ENCODE peak calls at places on chromosomes 6 and 20, in eight cellular contexts. H, N, O, X, E, I, L and A are unnamed samples. For H3K4me1, the result is how much of the 10 kb centered on the place peaks cover.

GRCh38 chr6:26322645-26323482 is 42.1 kb upstream of the BTN3A2 start:
- DNase-seq in L (peak), O (peak), H (no peak), N (no peak), I (no peak), E (no peak), X (no peak), A (peak)

GRCh38 chr20:52805892-52806291 is 166.3 kb upstream of the TSHZ2 start:
- DNase-seq in I (no peak), L (no peak), E (no peak), O (no peak), X (no peak), N (no peak), H (no peak), A (no peak)

GRCh38 chr20:5584678-5585077 is 165.5 kb upstream of the SHLD1 start:
- DNase-seq in E (no peak), O (no peak), I (no peak), X (no peak), L (no peak), N (no peak), H (no peak), A (no peak)

GRCh38 chr6:82145926-82146452 is 101.6 kb downstream of the IBTK start:
- DNase-seq in X (no peak), L (no peak), N (no peak), O (no peak), E (no peak), H (no peak), I (no peak), A (no peak)

GRCh38 chr6:24680582-24680981 is 13.7 kb downstream of the ACOT13 start:
- DNase-seq in N (no peak), I (no peak), O (no peak), L (no peak), X (no peak), H (no peak), E (no peak), A (no peak)

GRCh38 chr6:147322299-147323162 is 118.3 kb downstream of the STXBP5 start:
- DNase-seq in E (no peak), N (no peak), L (no peak), X (no peak), H (no peak), I (no peak), O (no peak), A (no peak)

GRCh38 chr20:32067234-32067821 is 15.3 kb downstream of the HCK start:
- DNase-seq in E (no peak), H (no peak), O (no peak), L (no peak), I (no peak), X (no peak), N (no peak), A (no peak)

GRCh38 chr6:24858154-24858801 is 59.6 kb upstream of the ARMH2 start:
- DNase-seq in I (no peak), L (no peak), X (no peak), E (no peak), H (no peak), O (no peak), N (no peak), A (no peak)

GRCh38 chr6:46042355-46042999 is 26.8 kb upstream of the CLIC5 start:
- DNase-seq in O (peak), I (no peak), N (no peak), X (no peak), E (no peak), H (peak), L (no peak), A (no peak)

GRCh38 chr20:51801220-51801991 is 915 bp downstream of the SALL4 start:
- DNase-seq in L (no peak), O (peak), N (no peak), I (no peak), E (no peak), X (no peak), H (no peak), A (no peak)

GRCh38 chr20:51800132-51800721 is 2.1 kb downstream of the SALL4 start:
- DNase-seq in L (peak), O (peak), N (peak), E (peak), X (peak), H (peak), I (peak), A (peak)

GRCh38 chr20:51799586-51799985 is 2.7 kb downstream of the SALL4 start:
- DNase-seq in N (no peak), E (no peak), I (no peak), L (no peak), H (no peak), O (peak), X (no peak), A (no peak)

GRCh38 chr20:51802170-51802745 is at the start of gene SALL4:
- DNase-seq in I (peak), E (no peak), N (no peak), X (no peak), L (peak), O (peak), H (no peak), A (no peak)

DNA sequence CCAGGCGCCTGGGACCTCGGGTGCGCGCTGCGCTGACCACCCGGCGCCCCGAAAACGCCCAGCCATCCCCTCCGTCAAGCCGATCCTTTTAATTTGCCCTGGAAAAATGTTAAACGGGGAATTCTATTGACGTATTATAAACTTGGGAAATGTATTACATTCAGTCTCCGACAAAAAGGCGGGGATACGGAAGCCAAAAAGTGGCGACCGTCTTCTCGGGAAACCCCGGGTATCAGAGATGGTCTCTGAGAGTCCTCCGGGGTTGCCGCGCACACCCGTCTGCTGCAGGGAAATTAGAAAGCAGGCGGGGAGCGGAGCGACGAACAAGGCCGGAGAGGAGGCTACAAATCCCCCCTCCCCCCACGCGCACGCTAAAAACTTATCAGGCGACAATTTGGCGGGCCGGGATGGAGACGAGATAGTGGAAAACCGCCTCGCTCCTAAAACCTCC is 1.5 kb downstream of the SALL4 start:
- DNase-seq in N (no peak), E (no peak), L (peak), O (peak), H (no peak), X (no peak), I (no peak), A (no peak)
- H3K4me3 ChIP-seq in N (no peak), E (peak), L (peak), O (peak), H (peak), X (peak), I (peak), A (peak)

GRCh38 chr6:35040398-35040797 is 100.7 kb downstream of the TCP11 start:
- DNase-seq in H (no peak), I (no peak), E (no peak), O (no peak), X (no peak), L (no peak), N (no peak), A (no peak)

GRCh38 chr6:35042451-35042850 is 98.7 kb downstream of the TCP11 start:
- DNase-seq in X (no peak), I (no peak), L (no peak), N (no peak), H (no peak), E (no peak), O (no peak), A (no peak)

GRCh38 chr6:35043381-35043780 is 97.8 kb downstream of the TCP11 start:
- DNase-seq in H (no peak), L (no peak), X (no peak), O (no peak), I (no peak), N (no peak), E (no peak), A (no peak)

GRCh38 chr6:35041086-35041855 is 99.9 kb downstream of the TCP11 start:
- DNase-seq in L (no peak), H (no peak), I (no peak), X (no peak), N (no peak), O (no peak), E (no peak), A (no peak)

GRCh38 chr6:35042041-35042440 is 99.1 kb downstream of the TCP11 start:
- DNase-seq in L (no peak), N (no peak), O (no peak), X (no peak), E (no peak), I (no peak), H (no peak), A (no peak)
- H3K4me1 ChIP-seq in L (under half), N (under half), O (half or more), X (under half), E (half or more), I (under half), H (half or more), A (under half)

DNA sequence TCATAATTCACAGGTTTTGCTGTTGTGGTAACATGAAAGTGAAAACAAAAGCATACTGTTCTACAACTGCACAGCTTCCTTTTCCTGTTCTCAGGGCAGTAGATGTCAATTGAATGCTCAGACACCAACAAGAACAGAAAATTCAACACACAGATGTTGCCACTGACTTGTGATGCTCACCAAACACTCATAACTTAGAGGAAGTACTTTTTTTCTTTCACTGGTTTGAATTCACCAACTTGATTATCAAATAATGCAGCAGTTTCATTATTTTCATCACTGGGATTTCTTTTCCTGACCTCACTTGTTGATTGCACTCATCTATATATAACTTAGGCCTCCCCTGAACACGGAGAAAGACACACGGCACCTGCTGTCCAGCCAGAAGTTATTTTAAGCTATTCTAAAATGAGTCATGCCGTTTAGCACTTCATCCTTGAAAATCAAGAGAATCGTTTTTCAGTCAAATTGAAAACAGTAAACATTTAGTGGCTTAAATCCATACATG is 957 bp downstream of the TXLNB start:
- DNase-seq in L (no peak), I (no peak), N (no peak), X (no peak), E (peak), H (no peak), O (no peak), A (no peak)
- H3K4me3 ChIP-seq in L (no peak), I (no peak), N (peak), X (no peak), E (peak), H (peak), O (no peak), A (peak)

GRCh38 chr6:112233864-112234263 is 20.5 kb downstream of the LAMA4 start:
- DNase-seq in I (no peak), O (no peak), N (no peak), H (no peak), E (peak), L (no peak), X (no peak), A (no peak)

GRCh38 chr6:112235956-112236355 is 18.4 kb downstream of the LAMA4 start:
- DNase-seq in N (no peak), E (peak), L (no peak), H (no peak), O (no peak), I (no peak), X (no peak), A (no peak)

GRCh38 chr6:112237644-112238043 is 16.7 kb downstream of the LAMA4 start:
- DNase-seq in L (peak), X (peak), H (peak), E (peak), O (no peak), N (no peak), I (no peak), A (peak)

GRCh38 chr6:112234596-112234995 is 19.8 kb downstream of the LAMA4 start:
- DNase-seq in I (no peak), L (no peak), X (no peak), H (no peak), N (no peak), E (no peak), O (no peak), A (no peak)

GRCh38 chr6:112237066-112237465 is 17.3 kb downstream of the LAMA4 start:
- DNase-seq in I (no peak), E (no peak), X (no peak), H (no peak), L (no peak), O (no peak), N (no peak), A (no peak)
- H3K4me1 ChIP-seq in I (under half), E (under half), X (under half), H (half or more), L (under half), O (under half), N (under half), A (under half)

GRCh38 chr20:51419646-51420045 is 122.9 kb downstream of the NFATC2 start:
- DNase-seq in N (no peak), E (no peak), X (no peak), O (no peak), H (no peak), L (no peak), I (no peak), A (no peak)

GRCh38 chr20:51420805-51421204 is 121.7 kb downstream of the NFATC2 start:
- DNase-seq in E (no peak), I (no peak), N (no peak), O (no peak), L (no peak), X (no peak), H (no peak), A (no peak)

GRCh38 chr20:51417745-51418529 is 124.6 kb downstream of the NFATC2 start:
- DNase-seq in I (no peak), O (peak), H (no peak), L (no peak), N (no peak), E (no peak), X (no peak), A (no peak)

GRCh38 chr20:51419236-51419635 is 123.3 kb downstream of the NFATC2 start:
- DNase-seq in I (no peak), H (no peak), L (no peak), N (no peak), X (no peak), O (no peak), E (no peak), A (no peak)

DNA sequence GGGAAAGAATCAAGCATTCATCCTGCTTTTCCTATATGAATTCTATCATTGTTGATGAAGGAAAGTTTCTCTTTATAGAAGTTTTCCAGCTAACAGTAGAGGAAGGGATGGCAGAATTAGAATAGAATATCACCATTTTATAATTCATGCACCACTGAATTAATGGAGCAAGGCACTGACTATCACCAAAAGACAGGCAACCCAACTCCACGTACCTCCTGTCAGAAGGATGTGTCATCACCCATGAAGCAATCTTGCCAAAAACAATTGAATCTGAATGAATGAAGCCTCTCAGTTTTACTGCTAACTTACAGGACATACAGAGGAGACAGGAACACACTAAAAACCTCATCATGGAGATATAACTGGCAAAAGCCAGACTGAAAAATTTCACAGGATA is 122.4 kb downstream of the NFATC2 start:
- DNase-seq in L (no peak), X (no peak), E (no peak), N (no peak), H (no peak), I (no peak), O (no peak), A (no peak)
- H3K4me3 ChIP-seq in L (no peak), X (no peak), E (no peak), N (no peak), H (no peak), I (no peak), O (no peak), A (no peak)

DNA sequence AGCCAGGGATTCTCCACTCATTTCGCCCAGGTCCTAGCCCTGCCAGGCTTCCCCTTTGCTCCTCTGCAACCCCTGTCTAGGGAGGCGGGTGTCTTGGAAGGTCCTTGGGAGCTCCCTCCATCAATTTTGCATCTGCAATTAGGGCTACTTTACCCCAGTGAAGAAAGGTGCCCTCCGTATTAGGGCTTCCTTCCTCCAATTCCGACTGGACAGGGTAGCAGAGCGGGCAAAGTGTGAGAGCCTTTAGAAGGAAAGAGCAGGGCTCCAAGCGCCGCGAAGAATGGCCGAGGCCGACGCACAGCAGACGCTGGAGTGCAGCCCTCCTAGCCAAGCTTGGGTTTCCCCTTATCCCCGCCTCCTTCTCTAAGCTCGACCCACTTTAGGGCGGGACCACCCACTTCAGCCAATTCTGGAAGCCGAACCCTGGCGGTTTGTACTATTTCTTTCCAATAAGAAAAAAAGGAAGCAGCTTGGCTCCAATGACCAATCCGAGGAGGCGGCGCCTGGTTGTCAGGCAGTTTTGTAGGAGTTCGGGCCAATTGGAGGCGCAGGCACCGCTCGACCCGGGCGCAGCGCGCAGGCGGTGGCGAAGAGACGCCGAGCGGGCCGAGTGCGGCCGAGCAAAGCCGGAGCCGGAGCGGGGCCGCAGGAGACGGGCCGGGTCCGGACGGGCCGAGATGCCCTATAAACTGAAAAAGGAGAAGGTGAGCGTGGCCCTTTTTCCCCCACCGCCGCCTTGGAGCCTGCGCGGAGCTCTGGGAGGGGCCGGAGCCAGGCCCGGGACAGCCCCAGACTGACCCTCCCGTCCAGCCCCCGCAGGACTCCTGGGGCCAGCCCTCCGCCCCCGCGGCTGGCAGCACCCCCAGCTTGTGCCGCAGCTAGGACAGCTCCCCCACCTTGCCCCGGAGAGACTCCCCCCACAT is at the start of gene PPP2R5D:
- DNase-seq in N (peak), I (peak), X (peak), H (peak), O (peak), E (peak), L (peak), A (peak)
- H3K4me1 ChIP-seq in N (under half), I (under half), X (under half), H (half or more), O (under half), E (under half), L (under half), A (under half)

GRCh38 chr20:41003143-41003932 is 25.3 kb upstream of the TOP1 start:
- DNase-seq in E (peak), O (peak), N (peak), X (no peak), H (peak), I (peak), L (peak), A (peak)

GRCh38 chr20:41006936-41007871 is 21.4 kb upstream of the TOP1 start:
- DNase-seq in O (no peak), X (no peak), H (no peak), E (no peak), N (no peak), I (no peak), L (no peak), A (no peak)

GRCh38 chr20:41004561-41005360 is 23.9 kb upstream of the TOP1 start:
- DNase-seq in E (no peak), X (no peak), O (no peak), H (no peak), I (no peak), N (no peak), L (no peak), A (no peak)

GRCh38 chr20:41006126-41006935 is 22.3 kb upstream of the TOP1 start:
- DNase-seq in E (no peak), O (peak), X (no peak), H (no peak), L (no peak), I (no peak), N (no peak), A (no peak)

GRCh38 chr20:41005361-41005729 is 23.3 kb upstream of the TOP1 start:
- DNase-seq in O (no peak), E (peak), I (peak), H (peak), X (peak), L (peak), N (no peak), A (peak)
- H3K4me3 ChIP-seq in O (no peak), E (no peak), I (no peak), H (no peak), X (no peak), L (no peak), N (no peak), A (no peak)